ENCODE peak calls at places on chromosome 3, in four cellular contexts. One of them, this sample, is unnamed.

GRCh38 chr3:121998588-121999473 is 23.2 kb downstream of the ILDR1 start:
- DNase-seq in GM12878: no peak
- DNase-seq in K562: no peak
- DNase-seq in GM12891: no peak
- DNase-seq in this sample: no peak

GRCh38 chr3:39260957-39261356 is 18.9 kb downstream of the CX3CR1 start:
- DNase-seq in GM12891: peak; percentile 32
- DNase-seq in GM12878: peak; percentile 27
- DNase-seq in K562: peak; percentile 67
- DNase-seq in this sample: peak; percentile 98

GRCh38 chr3:16516695-16517481 is 3.4 kb upstream of the RFTN1 start:
- DNase-seq in GM12891: no peak
- DNase-seq in GM12878: no peak
- DNase-seq in K562: peak; percentile 24
- DNase-seq in this sample: no peak

GRCh38 chr3:64398431-64398830 is 173.2 kb upstream of the PRICKLE2 start:
- DNase-seq in GM12891: no peak
- DNase-seq in K562: no peak
- DNase-seq in GM12878: no peak
- DNase-seq in this sample: no peak

GRCh38 chr3:41808152-41808551 is 153.8 kb downstream of the ULK4 start:
- DNase-seq in GM12878: no peak
- DNase-seq in K562: no peak
- DNase-seq in GM12891: no peak
- DNase-seq in this sample: no peak

GRCh38 chr3:182979103-182979697 is 1.1 kb downstream of the DCUN1D1 start:
- DNase-seq in GM12878: no peak
- DNase-seq in K562: no peak
- DNase-seq in GM12891: no peak
- DNase-seq in this sample: no peak

GRCh38 chr3:61594978-61595687 is 33.8 kb downstream of the PTPRG start:
- DNase-seq in GM12878: no peak
- DNase-seq in K562: no peak
- DNase-seq in GM12891: no peak
- DNase-seq in this sample: no peak

GRCh38 chr3:61926913-61927312 is 365.5 kb downstream of the PTPRG start:
- DNase-seq in GM12891: no peak
- DNase-seq in GM12878: no peak
- DNase-seq in K562: no peak
- DNase-seq in this sample: no peak

GRCh38 chr3:146092230-146092629 is 68.8 kb downstream of the PLOD2 start:
- DNase-seq in GM12878: no peak
- DNase-seq in K562: no peak
- DNase-seq in GM12891: no peak
- DNase-seq in this sample: no peak

GRCh38 chr3:172678068-172678467 is 32.8 kb downstream of the NCEH1 start:
- DNase-seq in GM12878: no peak
- DNase-seq in GM12891: no peak
- DNase-seq in K562: no peak
- DNase-seq in this sample: no peak

GRCh38 chr3:116443096-116443793 is 2.0 kb downstream of the LSAMP start:
- DNase-seq in K562: no peak
- DNase-seq in GM12878: no peak
- DNase-seq in GM12891: no peak
- DNase-seq in this sample: no peak

GRCh38 chr3:51190827-51191226 is 194.3 kb upstream of the MANF start:
- DNase-seq in GM12878: no peak
- DNase-seq in K562: no peak
- DNase-seq in GM12891: no peak
- DNase-seq in this sample: no peak

GRCh38 chr3:37945407-37945802 is 45.2 kb upstream of the VILL start:
- DNase-seq in K562: no peak
- DNase-seq in GM12891: no peak
- DNase-seq in GM12878: no peak
- DNase-seq in this sample: no peak

GRCh38 chr3:119311191-119311925 is 17.2 kb downstream of the ARHGAP31 start:
- DNase-seq in K562: no peak
- DNase-seq in GM12891: no peak
- DNase-seq in GM12878: no peak
- DNase-seq in this sample: no peak

GRCh38 chr3:95120921-95121320 is 1058.1 kb downstream of the NSUN3 start:
- DNase-seq in GM12891: no peak
- DNase-seq in K562: no peak
- DNase-seq in GM12878: no peak
- DNase-seq in this sample: peak; percentile 3

GRCh38 chr3:60080648-60081047 is 1030.8 kb upstream of the CFAP20DC start:
- DNase-seq in GM12878: no peak
- DNase-seq in GM12891: no peak
- DNase-seq in K562: no peak
- DNase-seq in this sample: no peak

GRCh38 chr3:4719011-4719649 is 226.0 kb downstream of the ITPR1 start:
- DNase-seq in GM12891: no peak
- DNase-seq in GM12878: no peak
- DNase-seq in K562: no peak
- DNase-seq in this sample: no peak

GRCh38 chr3:196207833-196208607 is 3.2 kb downstream of the ZDHHC19 start:
- DNase-seq in GM12878: no peak
- DNase-seq in K562: peak; percentile 100
- DNase-seq in GM12891: peak; percentile 75
- DNase-seq in this sample: no peak

GRCh38 chr3:127536818-127537810 is 53.4 kb downstream of the TPRA1 start:
- DNase-seq in GM12878: no peak
- DNase-seq in GM12891: no peak
- DNase-seq in K562: no peak
- DNase-seq in this sample: no peak

GRCh38 chr3:146625117-146625775 is 20.1 kb upstream of the PLSCR5 start:
- DNase-seq in GM12878: no peak
- DNase-seq in GM12891: no peak
- DNase-seq in K562: no peak
- DNase-seq in this sample: no peak

GRCh38 chr3:19808834-19809233 is 125.2 kb downstream of the EFHB start:
- DNase-seq in GM12878: no peak
- DNase-seq in K562: no peak
- DNase-seq in GM12891: no peak
- DNase-seq in this sample: no peak

GRCh38 chr3:69282191-69282590 is 103.7 kb downstream of the FRMD4B start:
- DNase-seq in GM12891: no peak
- DNase-seq in GM12878: no peak
- DNase-seq in K562: no peak
- DNase-seq in this sample: no peak

GRCh38 chr3:58630081-58630709 is 36.4 kb downstream of the FAM3D start:
- DNase-seq in GM12891: peak; percentile 59
- DNase-seq in GM12878: no peak
- DNase-seq in K562: peak; percentile 73
- DNase-seq in this sample: peak; percentile 55

GRCh38 chr3:170056710-170057454 is 19.1 kb downstream of the GPR160 start:
- DNase-seq in GM12891: no peak
- DNase-seq in K562: no peak
- DNase-seq in GM12878: peak; percentile 84
- DNase-seq in this sample: no peak

GRCh38 chr3:194312186-194312742 is 38.9 kb downstream of the CPN2 start:
- DNase-seq in GM12878: no peak
- DNase-seq in K562: no peak
- DNase-seq in GM12891: no peak
- DNase-seq in this sample: no peak

GRCh38 chr3:126781406-126781805 is 77.4 kb downstream of the CHCHD6 start:
- DNase-seq in K562: no peak
- DNase-seq in GM12878: no peak
- DNase-seq in GM12891: no peak
- DNase-seq in this sample: no peak

GRCh38 chr3:196237203-196237602 is 20.9 kb downstream of the SLC51A start:
- DNase-seq in K562: no peak
- DNase-seq in GM12891: no peak
- DNase-seq in GM12878: no peak
- DNase-seq in this sample: peak; percentile 25

GRCh38 chr3:124115965-124116364 is 124.0 kb upstream of the ROPN1 start:
- DNase-seq in GM12891: no peak
- DNase-seq in K562: no peak
- DNase-seq in GM12878: no peak
- DNase-seq in this sample: no peak

GRCh38 chr3:142866841-142867631 is 21.8 kb downstream of the PCOLCE2 start:
- DNase-seq in K562: no peak
- DNase-seq in GM12891: no peak
- DNase-seq in GM12878: no peak
- DNase-seq in this sample: no peak

GRCh38 chr3:77460326-77460725 is 420.4 kb downstream of the ROBO2 start:
- DNase-seq in K562: no peak
- DNase-seq in GM12878: no peak
- DNase-seq in GM12891: no peak
- DNase-seq in this sample: no peak

GRCh38 chr3:43794776-43795175 is 104.0 kb downstream of the ABHD5 start:
- DNase-seq in K562: no peak
- DNase-seq in GM12891: no peak
- DNase-seq in GM12878: no peak
- DNase-seq in this sample: no peak

GRCh38 chr3:52403271-52403841 is 41.5 kb downstream of the SEMA3G start:
- DNase-seq in GM12878: no peak
- DNase-seq in K562: no peak
- DNase-seq in GM12891: no peak
- DNase-seq in this sample: no peak

GRCh38 chr3:8554725-8555621 is 53.4 kb downstream of the LMCD1 start:
- DNase-seq in K562: no peak
- DNase-seq in GM12891: no peak
- DNase-seq in GM12878: no peak
- DNase-seq in this sample: no peak

GRCh38 chr3:98788651-98789050 is 25.5 kb downstream of the ST3GAL6 start:
- DNase-seq in K562: peak; percentile 6
- DNase-seq in GM12878: no peak
- DNase-seq in GM12891: no peak
- DNase-seq in this sample: no peak

GRCh38 chr3:37256447-37256846 is 82.1 kb upstream of the LRRFIP2 start:
- DNase-seq in GM12878: no peak
- DNase-seq in K562: no peak
- DNase-seq in GM12891: no peak
- DNase-seq in this sample: no peak

GRCh38 chr3:140931016-140931454 is 10.6 kb upstream of the SLC25A36 start:
- DNase-seq in GM12891: no peak
- DNase-seq in K562: no peak
- DNase-seq in GM12878: no peak
- DNase-seq in this sample: no peak

GRCh38 chr3:13671536-13672233 is 122.8 kb downstream of the FBLN2 start:
- DNase-seq in GM12878: no peak
- DNase-seq in K562: no peak
- DNase-seq in GM12891: no peak
- DNase-seq in this sample: no peak

GRCh38 chr3:45890405-45890804 is 4.1 kb downstream of the CCR9 start:
- DNase-seq in K562: no peak
- DNase-seq in GM12891: no peak
- DNase-seq in GM12878: no peak
- DNase-seq in this sample: no peak
- TF ChIP-seq SPI1 in K562: no peak
- TF ChIP-seq SPI1 in GM12891: no peak
- TF ChIP-seq SPI1 in GM12878: no peak
- TF ChIP-seq SPI1 in this sample: no peak

GRCh38 chr3:134621824-134622223 is 29.0 kb downstream of the KY start:
- DNase-seq in GM12891: no peak
- DNase-seq in GM12878: no peak
- DNase-seq in K562: no peak
- DNase-seq in this sample: no peak
- TF ChIP-seq SPI1 in GM12891: no peak
- TF ChIP-seq SPI1 in GM12878: no peak
- TF ChIP-seq SPI1 in K562: no peak
- TF ChIP-seq SPI1 in this sample: no peak

DNA sequence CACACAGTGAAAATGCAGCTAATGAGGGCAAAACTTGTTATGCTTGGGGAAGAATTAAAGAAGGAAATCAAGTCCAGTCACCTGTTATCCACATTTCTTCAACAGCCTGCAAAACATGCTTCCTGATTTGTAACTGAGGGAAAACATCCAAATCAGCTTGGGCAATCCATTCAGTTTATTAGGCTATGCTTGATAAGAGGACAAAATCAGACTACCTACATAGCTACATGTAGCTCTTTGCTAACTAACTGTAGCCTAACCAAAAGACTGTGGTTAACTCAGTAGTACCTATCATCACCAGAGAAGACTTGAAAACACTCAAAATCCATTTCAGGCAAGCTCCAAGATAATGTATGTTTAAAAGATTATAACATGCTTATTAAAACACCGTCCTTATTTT is 436.4 kb downstream of the SHQ1 start:
- DNase-seq in K562: no peak
- DNase-seq in GM12878: no peak
- DNase-seq in GM12891: no peak
- DNase-seq in this sample: no peak
- TF ChIP-seq SPI1 in K562: no peak
- TF ChIP-seq SPI1 in GM12878: no peak
- TF ChIP-seq SPI1 in GM12891: no peak
- TF ChIP-seq SPI1 in this sample: no peak

GRCh38 chr3:181693280-181693679 is 18.4 kb upstream of the SOX2 start:
- DNase-seq in K562: no peak
- DNase-seq in GM12878: no peak
- DNase-seq in GM12891: no peak
- DNase-seq in this sample: no peak

GRCh38 chr3:181692850-181693154 is 18.9 kb upstream of the SOX2 start:
- DNase-seq in GM12891: no peak
- DNase-seq in GM12878: no peak
- DNase-seq in K562: no peak
- DNase-seq in this sample: no peak

GRCh38 chr3:181691951-181692849 is 19.5 kb upstream of the SOX2 start:
- DNase-seq in K562: no peak
- DNase-seq in GM12891: no peak
- DNase-seq in GM12878: no peak
- DNase-seq in this sample: no peak

GRCh38 chr3:181689546-181689945 is 22.2 kb upstream of the SOX2 start:
- DNase-seq in GM12891: no peak
- DNase-seq in GM12878: no peak
- DNase-seq in K562: no peak
- DNase-seq in this sample: no peak

GRCh38 chr3:181690769-181691168 is 21.0 kb upstream of the SOX2 start:
- DNase-seq in GM12878: no peak
- DNase-seq in GM12891: no peak
- DNase-seq in K562: no peak
- DNase-seq in this sample: no peak
- TF ChIP-seq SPI1 in GM12878: no peak
- TF ChIP-seq SPI1 in GM12891: no peak
- TF ChIP-seq SPI1 in K562: no peak
- TF ChIP-seq SPI1 in this sample: no peak

DNA sequence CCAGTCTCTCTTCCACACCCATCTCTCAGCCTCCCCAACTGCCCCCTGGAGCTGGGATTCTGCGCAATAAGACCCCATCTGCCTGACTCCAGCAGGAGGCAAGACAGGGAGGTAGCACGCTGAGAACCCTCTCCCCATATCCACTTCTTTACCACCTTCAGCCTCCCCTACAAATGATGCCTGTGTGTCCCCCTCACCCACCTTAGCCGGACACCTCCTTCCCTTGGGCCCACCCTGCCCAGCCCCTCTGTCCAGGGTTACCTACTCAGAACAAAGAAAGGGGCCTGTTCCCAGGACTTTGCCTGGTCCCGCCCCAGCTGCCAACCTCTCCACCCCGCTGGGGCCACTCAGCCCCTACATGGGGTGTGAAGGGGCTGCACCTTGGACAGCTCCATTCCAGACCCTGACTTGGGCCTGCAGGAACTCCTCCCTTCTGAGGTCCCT is 40.8 kb upstream of the ATP2B2 start:
- DNase-seq in GM12878: no peak
- DNase-seq in K562: no peak
- DNase-seq in GM12891: no peak
- DNase-seq in this sample: no peak
- TF ChIP-seq SPI1 in GM12878: no peak
- TF ChIP-seq SPI1 in K562: no peak
- TF ChIP-seq SPI1 in GM12891: no peak
- TF ChIP-seq SPI1 in this sample: no peak

This sample was measured in HL-60.